ENCODE peak calls at places on chromosomes 16 and 17, in ten cellular contexts. A is fibroblast of the aortic adventitia, F is NB4, V is activated B cell treated with CpG ODN at 0.5 μM for 24 hours, Y is mucosa of descending colon, X is fibroblast of mammary gland, Z is GM20000, J is upper lobe of right lung, W is AG04450, H is neural crest cell. K is an unnamed sample.

GRCh38 chr17:50735287-50735686 is 15.9 kb downstream of the LUC7L3 start:
- DNase-seq in A (no peak), F (no peak), V (no peak), Y (no peak), X (no peak), Z (no peak), J (no peak), W (no peak), H (no peak), K (no peak)

GRCh38 chr17:58382108-58382884 is 30.3 kb upstream of the SUPT4H1 start:
- DNase-seq in A (no peak), F (no peak), V (no peak), Y (no peak), X (no peak), Z (peak; percentile 53), J (no peak), W (no peak), H (no peak), K (no peak)

GRCh38 chr17:77190561-77190960 is 49.8 kb downstream of the SEC14L1 start:
- DNase-seq in A (no peak), F (peak; percentile 17), V (no peak), Y (no peak), X (no peak), Z (no peak), J (no peak), W (no peak), H (no peak), K (no peak)

GRCh38 chr17:81682565-81683207 is 911 bp downstream of the ARL16 start:
- DNase-seq in A (peak; percentile 11), F (peak; percentile 33), V (no peak), Y (no peak), X (peak; percentile 20), Z (no peak), J (no peak), W (no peak), H (no peak), K (no peak)

GRCh38 chr16:11302977-11303376 is 21.8 kb upstream of the PRM1 start:
- DNase-seq in A (no peak), F (no peak), V (no peak), Y (no peak), X (no peak), Z (no peak), J (no peak), W (no peak), H (no peak), K (no peak)

GRCh38 chr17:46193246-46193625 is at the start of gene KANSL1:
- DNase-seq in A (peak; percentile 86), F (peak; percentile 97), V (no peak), Y (peak; percentile 86), X (peak; percentile 81), Z (peak; percentile 98), J (peak; percentile 95), W (peak; percentile 73), H (peak; percentile 80), K (peak; percentile 92)

GRCh38 chr17:58330997-58331814 is 2.6 kb upstream of the TSPOAP1 start:
- DNase-seq in A (no peak), F (peak; percentile 88), V (peak; percentile 58), Y (peak; percentile 60), X (no peak), Z (no peak), J (peak; percentile 79), W (no peak), H (no peak), K (peak; percentile 83)

GRCh38 chr17:15928286-15928785 is 16.6 kb upstream of the ADORA2B start:
- DNase-seq in A (peak; percentile 52), F (no peak), V (no peak), Y (no peak), X (no peak), Z (no peak), J (no peak), W (no peak), H (no peak), K (no peak)

GRCh38 chr17:8341456-8341855 is 1.8 kb downstream of the ODF4 start:
- DNase-seq in A (no peak), F (no peak), V (no peak), Y (no peak), X (no peak), Z (no peak), J (no peak), W (no peak), H (no peak), K (no peak)

GRCh38 chr16:58481226-58481869 is 18.6 kb upstream of the NDRG4 start:
- DNase-seq in A (no peak), F (no peak), V (no peak), Y (no peak), X (no peak), Z (no peak), J (no peak), W (no peak), H (no peak), K (no peak)

GRCh38 chr16:1088295-1089170 is 7.5 kb downstream of the C1QTNF8 start:
- DNase-seq in A (no peak), F (no peak), V (no peak), Y (no peak), X (no peak), Z (no peak), J (no peak), W (no peak), H (no peak), K (no peak)

GRCh38 chr16:1090620-1091587 is 5.1 kb downstream of the C1QTNF8 start:
- DNase-seq in A (no peak), F (no peak), V (no peak), Y (no peak), X (no peak), Z (no peak), J (no peak), W (no peak), H (peak; percentile 57), K (no peak)

GRCh38 chr16:1091992-1092552 is 4.0 kb downstream of the C1QTNF8 start:
- DNase-seq in A (no peak), F (no peak), V (no peak), Y (no peak), X (no peak), Z (no peak), J (no peak), W (no peak), H (no peak), K (no peak)

GRCh38 chr16:1089439-1089821 is 6.6 kb downstream of the C1QTNF8 start:
- DNase-seq in A (no peak), F (no peak), V (no peak), Y (no peak), X (no peak), Z (no peak), J (no peak), W (no peak), H (no peak), K (no peak)

GRCh38 chr16:1089822-1090619 is 6.0 kb downstream of the C1QTNF8 start:
- DNase-seq in A (no peak), F (no peak), V (no peak), Y (peak; percentile 94), X (no peak), Z (no peak), J (no peak), W (no peak), H (no peak), K (no peak)
- TF ChIP-seq CTCF in A (peak; percentile 3), F (no peak), V (no peak), Y (peak; percentile 34), X (no peak), Z (no peak), J (no peak), W (no peak), H (no peak), K (no peak)

DNA sequence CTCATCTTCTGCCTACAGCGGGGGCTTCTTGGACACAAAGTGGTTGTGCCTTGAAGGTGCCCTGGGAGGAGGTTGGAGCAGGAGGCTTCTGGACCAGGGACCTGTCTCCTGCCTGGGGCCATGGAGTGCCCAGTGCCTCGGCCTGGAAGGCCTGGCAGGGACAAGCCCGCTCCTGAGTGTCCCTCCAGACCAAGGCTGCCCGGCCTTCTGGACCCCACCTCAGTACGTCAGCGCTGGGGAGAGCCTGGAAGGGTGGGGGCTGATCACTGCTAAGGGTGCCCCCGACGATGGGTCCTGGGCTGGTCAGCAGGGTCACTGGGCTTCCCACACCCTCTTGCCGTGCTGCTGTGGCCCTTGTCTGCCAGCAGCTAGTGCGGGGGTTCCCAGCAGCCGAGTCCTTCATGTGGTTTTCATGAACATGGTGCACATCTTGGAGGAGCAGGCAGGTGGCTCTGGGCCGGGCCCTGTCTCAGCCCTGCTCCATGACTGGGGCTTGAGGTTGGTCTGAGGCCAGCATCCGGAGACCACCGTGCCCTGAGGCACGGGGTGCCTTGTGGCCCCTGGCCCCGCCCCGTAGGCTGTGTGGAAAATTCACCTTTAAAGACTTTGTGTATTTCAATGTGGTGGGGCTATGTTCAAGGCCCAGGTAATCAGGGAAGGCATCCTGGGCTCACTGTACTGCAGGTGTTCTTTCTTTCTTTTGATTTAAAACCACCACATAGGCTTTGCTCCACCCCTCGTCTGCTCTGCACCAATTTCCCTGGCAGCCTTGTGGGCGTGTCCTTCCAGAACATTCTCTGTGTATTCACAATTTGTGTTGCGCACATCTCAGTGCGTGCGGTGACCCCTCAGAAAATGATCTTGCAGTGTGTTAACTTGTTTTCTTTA is 22.4 kb downstream of the MGRN1 start:
- DNase-seq in A (no peak), F (no peak), V (no peak), Y (no peak), X (no peak), Z (no peak), J (no peak), W (no peak), H (no peak), K (no peak)
- TF ChIP-seq CTCF in A (no peak), F (no peak), V (no peak), Y (no peak), X (no peak), Z (no peak), J (no peak), W (no peak), H (no peak), K (no peak)

GRCh38 chr16:84982434-84982833 is 28.9 kb downstream of the ZDHHC7 start:
- DNase-seq in A (no peak), F (peak; percentile 44), V (no peak), Y (peak; percentile 74), X (no peak), Z (no peak), J (peak; percentile 74), W (no peak), H (no peak), K (peak; percentile 81)
- TF ChIP-seq CTCF in A (no peak), F (no peak), V (no peak), Y (no peak), X (no peak), Z (no peak), J (no peak), W (no peak), H (no peak), K (peak; percentile 61)

DNA sequence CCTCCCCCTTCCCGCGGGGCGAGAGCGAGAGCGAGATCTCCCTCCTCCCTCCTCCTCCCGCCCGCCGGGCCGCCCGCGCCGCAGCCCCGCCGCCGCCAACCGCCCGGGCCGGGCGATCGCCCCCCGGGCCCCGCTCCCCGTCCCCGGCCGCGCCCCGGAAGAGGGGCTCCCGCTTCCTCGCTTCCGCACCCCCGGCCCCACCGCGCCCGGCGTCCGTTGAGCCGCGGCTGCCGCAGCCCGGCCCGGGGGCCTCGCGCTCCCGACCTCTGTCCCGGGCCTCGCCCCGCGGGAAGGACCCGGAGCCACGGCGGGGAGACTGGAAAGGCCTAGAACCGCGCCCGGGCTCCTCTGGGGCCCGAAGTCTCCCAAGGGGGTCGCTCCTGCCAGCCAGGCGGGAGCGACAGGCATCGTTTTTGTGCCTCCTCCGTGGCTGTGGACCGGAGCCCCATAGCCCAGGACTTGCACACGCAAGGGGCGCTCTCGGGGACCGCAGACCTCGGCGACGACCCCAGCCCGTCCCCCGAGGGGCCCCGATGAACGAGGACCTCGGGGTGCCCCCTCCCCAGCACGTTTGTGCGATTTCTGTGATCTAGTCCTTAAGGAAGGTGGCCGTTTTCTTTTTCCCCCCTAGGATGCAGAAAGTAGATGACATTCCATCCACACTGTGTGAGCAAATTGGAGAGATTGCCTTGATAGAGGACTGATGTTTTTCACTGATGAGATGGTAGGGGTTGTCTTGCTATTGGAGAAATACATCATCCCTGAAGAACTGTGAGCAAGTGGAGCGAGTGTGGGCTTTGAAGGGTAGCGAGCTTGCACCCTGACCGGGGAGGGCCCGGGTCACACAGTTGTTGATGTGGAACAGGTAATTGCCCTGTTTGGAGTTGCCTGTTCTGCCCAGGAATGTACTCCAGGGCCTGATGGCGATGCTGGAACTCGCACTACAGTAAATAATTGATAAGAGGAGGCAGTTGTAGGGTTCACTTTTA is 610 bp downstream of the BANP start:
- DNase-seq in A (peak; percentile 34), F (peak; percentile 58), V (no peak), Y (peak; percentile 48), X (no peak), Z (no peak), J (no peak), W (no peak), H (no peak), K (no peak)
- TF ChIP-seq CTCF in A (peak; percentile 25), F (no peak), V (no peak), Y (no peak), X (no peak), Z (no peak), J (peak; percentile 26), W (peak; percentile 23), H (peak; percentile 43), K (peak; percentile 13)